ENCODE peak calls at places on chromosomes 13 and 19, in five cellular contexts. One of them, this sample, is unnamed.

GRCh38 chr19:41882568-41883462 is at the start of gene ARHGEF1:
- DNase-seq in astrocyte of the spinal cord: no peak
- DNase-seq in lower leg skin: peak
- DNase-seq in heart right ventricle: peak
- DNase-seq in right atrium auricular region: no peak
- DNase-seq in this sample: peak

GRCh38 chr19:48997972-48998371 is 4.3 kb downstream of the RUVBL2 start:
- DNase-seq in astrocyte of the spinal cord: peak
- DNase-seq in lower leg skin: no peak
- DNase-seq in heart right ventricle: no peak
- DNase-seq in right atrium auricular region: no peak
- DNase-seq in this sample: peak

GRCh38 chr13:109922518-109922917 is 136.1 kb upstream of the IRS2 start:
- DNase-seq in astrocyte of the spinal cord: no peak
- DNase-seq in lower leg skin: no peak
- DNase-seq in heart right ventricle: no peak
- DNase-seq in right atrium auricular region: no peak
- DNase-seq in this sample: peak

GRCh38 chr13:97191615-97192014 is 30.5 kb upstream of the MBNL2 start:
- DNase-seq in astrocyte of the spinal cord: no peak
- DNase-seq in lower leg skin: no peak
- DNase-seq in heart right ventricle: no peak
- DNase-seq in right atrium auricular region: no peak
- DNase-seq in this sample: no peak

GRCh38 chr13:99693812-99694211 is 192.5 kb downstream of the TM9SF2 start:
- DNase-seq in astrocyte of the spinal cord: no peak
- DNase-seq in lower leg skin: no peak
- DNase-seq in heart right ventricle: no peak
- DNase-seq in right atrium auricular region: no peak
- DNase-seq in this sample: no peak

GRCh38 chr13:51495300-51495699 is 42.5 kb upstream of the INTS6 start:
- DNase-seq in astrocyte of the spinal cord: no peak
- DNase-seq in lower leg skin: no peak
- DNase-seq in heart right ventricle: no peak
- DNase-seq in right atrium auricular region: no peak
- DNase-seq in this sample: no peak

GRCh38 chr13:45220403-45220802 is 19.6 kb upstream of the KCTD4 start:
- DNase-seq in astrocyte of the spinal cord: no peak
- DNase-seq in lower leg skin: no peak
- DNase-seq in heart right ventricle: no peak
- DNase-seq in right atrium auricular region: no peak
- DNase-seq in this sample: no peak

GRCh38 chr19:16814526-16815100 is 14.6 kb upstream of the SIN3B start:
- DNase-seq in astrocyte of the spinal cord: peak
- DNase-seq in lower leg skin: no peak
- DNase-seq in heart right ventricle: no peak
- DNase-seq in right atrium auricular region: no peak
- DNase-seq in this sample: peak

GRCh38 chr13:94966380-94966779 is 254.0 kb upstream of the SOX21 start:
- DNase-seq in astrocyte of the spinal cord: no peak
- DNase-seq in lower leg skin: no peak
- DNase-seq in heart right ventricle: no peak
- DNase-seq in right atrium auricular region: no peak
- DNase-seq in this sample: no peak

GRCh38 chr19:10625003-10625761 is at the start of gene SLC44A2:
- DNase-seq in astrocyte of the spinal cord: peak
- DNase-seq in lower leg skin: peak
- DNase-seq in heart right ventricle: peak
- DNase-seq in right atrium auricular region: no peak
- DNase-seq in this sample: peak

GRCh38 chr13:48727252-48728011 is 73.7 kb downstream of the CYSLTR2 start:
- DNase-seq in astrocyte of the spinal cord: peak
- DNase-seq in lower leg skin: no peak
- DNase-seq in heart right ventricle: peak
- DNase-seq in right atrium auricular region: no peak
- DNase-seq in this sample: peak

GRCh38 chr19:56120371-56121179 is 520 bp downstream of the ZNF787 start:
- DNase-seq in astrocyte of the spinal cord: peak
- DNase-seq in lower leg skin: peak
- DNase-seq in heart right ventricle: peak
- DNase-seq in right atrium auricular region: peak
- DNase-seq in this sample: peak

GRCh38 chr19:13031917-13032623 is 36.8 kb downstream of the NFIX start:
- DNase-seq in astrocyte of the spinal cord: peak
- DNase-seq in lower leg skin: no peak
- DNase-seq in heart right ventricle: no peak
- DNase-seq in right atrium auricular region: no peak
- DNase-seq in this sample: peak

GRCh38 chr19:18417250-18418033 is 1.8 kb upstream of the SSBP4 start:
- DNase-seq in astrocyte of the spinal cord: peak
- DNase-seq in lower leg skin: peak
- DNase-seq in heart right ventricle: peak
- DNase-seq in right atrium auricular region: peak
- DNase-seq in this sample: peak

GRCh38 chr19:43534811-43535761 is 2.1 kb downstream of the ZNF575 start:
- DNase-seq in astrocyte of the spinal cord: peak
- DNase-seq in lower leg skin: peak
- DNase-seq in heart right ventricle: peak
- DNase-seq in right atrium auricular region: peak
- DNase-seq in this sample: peak

GRCh38 chr13:106555631-106556328 is 12.2 kb downstream of the ARGLU1 start:
- DNase-seq in astrocyte of the spinal cord: peak
- DNase-seq in lower leg skin: no peak
- DNase-seq in heart right ventricle: no peak
- DNase-seq in right atrium auricular region: no peak
- DNase-seq in this sample: peak

GRCh38 chr19:17610384-17610783 is 54.9 kb downstream of the COLGALT1 start:
- DNase-seq in astrocyte of the spinal cord: no peak
- DNase-seq in lower leg skin: no peak
- DNase-seq in heart right ventricle: no peak
- DNase-seq in right atrium auricular region: no peak
- DNase-seq in this sample: peak

GRCh38 chr19:42421591-42422031 is 5.6 kb downstream of the LIPE start:
- DNase-seq in astrocyte of the spinal cord: no peak
- DNase-seq in lower leg skin: no peak
- DNase-seq in heart right ventricle: peak
- DNase-seq in right atrium auricular region: no peak
- DNase-seq in this sample: peak

GRCh38 chr19:42207767-42208259 is 9.7 kb downstream of the DEDD2 start:
- DNase-seq in astrocyte of the spinal cord: peak
- DNase-seq in lower leg skin: no peak
- DNase-seq in heart right ventricle: no peak
- DNase-seq in right atrium auricular region: no peak
- DNase-seq in this sample: peak

GRCh38 chr19:53596056-53596455 is 35.7 kb upstream of the DPRX start:
- DNase-seq in astrocyte of the spinal cord: no peak
- DNase-seq in lower leg skin: no peak
- DNase-seq in heart right ventricle: no peak
- DNase-seq in right atrium auricular region: no peak
- DNase-seq in this sample: no peak

GRCh38 chr13:99078014-99078771 is 100.3 kb upstream of the DOCK9 start:
- DNase-seq in astrocyte of the spinal cord: no peak
- DNase-seq in lower leg skin: no peak
- DNase-seq in heart right ventricle: no peak
- DNase-seq in right atrium auricular region: no peak
- DNase-seq in this sample: no peak

GRCh38 chr13:51107996-51108395 is 3.1 kb downstream of the C13orf42 start:
- DNase-seq in astrocyte of the spinal cord: no peak
- DNase-seq in lower leg skin: no peak
- DNase-seq in heart right ventricle: no peak
- DNase-seq in right atrium auricular region: no peak
- DNase-seq in this sample: no peak

GRCh38 chr19:5182811-5183210 is 157.8 kb downstream of the PTPRS start:
- DNase-seq in astrocyte of the spinal cord: no peak
- DNase-seq in lower leg skin: no peak
- DNase-seq in heart right ventricle: no peak
- DNase-seq in right atrium auricular region: no peak
- DNase-seq in this sample: no peak

GRCh38 chr13:102136735-102137296 is 265.0 kb downstream of the FGF14 start:
- DNase-seq in astrocyte of the spinal cord: no peak
- DNase-seq in lower leg skin: no peak
- DNase-seq in heart right ventricle: no peak
- DNase-seq in right atrium auricular region: no peak
- DNase-seq in this sample: no peak

GRCh38 chr19:10316229-10317044 is 622 bp upstream of the FDX2 start:
- DNase-seq in astrocyte of the spinal cord: no peak
- DNase-seq in lower leg skin: no peak
- DNase-seq in heart right ventricle: no peak
- DNase-seq in right atrium auricular region: no peak
- DNase-seq in this sample: no peak

GRCh38 chr19:41951686-41952172 is 7.4 kb downstream of the RABAC1 start:
- DNase-seq in astrocyte of the spinal cord: peak
- DNase-seq in lower leg skin: peak
- DNase-seq in heart right ventricle: peak
- DNase-seq in right atrium auricular region: peak
- DNase-seq in this sample: peak

GRCh38 chr13:25267715-25268114 is 19.6 kb downstream of the MTMR6 start:
- DNase-seq in astrocyte of the spinal cord: no peak
- DNase-seq in lower leg skin: no peak
- DNase-seq in heart right ventricle: no peak
- DNase-seq in right atrium auricular region: no peak
- DNase-seq in this sample: peak

GRCh38 chr19:2495130-2495641 is 19.3 kb downstream of the GADD45B start:
- DNase-seq in astrocyte of the spinal cord: peak
- DNase-seq in lower leg skin: peak
- DNase-seq in heart right ventricle: peak
- DNase-seq in right atrium auricular region: peak
- DNase-seq in this sample: peak

GRCh38 chr19:29006057-29006735 is 206.8 kb downstream of the UQCRFS1 start:
- DNase-seq in astrocyte of the spinal cord: no peak
- DNase-seq in lower leg skin: no peak
- DNase-seq in heart right ventricle: no peak
- DNase-seq in right atrium auricular region: no peak
- DNase-seq in this sample: peak

DNA sequence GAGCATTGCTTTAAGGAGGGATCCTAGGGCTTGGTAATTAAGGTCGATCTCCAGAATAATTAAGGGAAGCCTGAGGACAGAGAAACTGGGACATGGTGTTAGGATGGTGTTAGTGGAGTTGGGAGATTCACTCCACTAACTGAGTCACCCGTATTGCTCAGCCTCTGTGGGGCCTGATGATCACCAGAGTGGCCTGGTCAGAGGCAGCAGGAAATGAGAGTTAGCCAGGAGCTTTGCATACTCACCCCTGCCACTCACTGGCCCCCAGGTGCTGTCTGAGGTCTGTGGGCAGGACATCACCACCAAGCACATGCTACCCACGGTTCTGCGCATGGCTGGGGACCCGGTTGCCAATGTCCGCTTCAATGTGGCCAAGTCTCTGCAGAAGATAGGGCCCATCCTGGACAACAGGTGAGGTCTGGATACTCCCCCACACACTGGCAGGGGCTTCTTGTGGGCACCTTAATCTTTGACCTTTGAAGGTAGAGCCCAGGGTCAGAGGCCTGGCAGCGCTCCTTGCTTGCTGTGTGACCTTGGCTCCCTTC is 32.1 kb downstream of the PPP2R1A start:
- DNase-seq in astrocyte of the spinal cord: no peak
- DNase-seq in lower leg skin: peak
- DNase-seq in heart right ventricle: no peak
- DNase-seq in right atrium auricular region: no peak
- DNase-seq in this sample: peak
- H3K4me3 ChIP-seq in astrocyte of the spinal cord: no peak
- H3K4me3 ChIP-seq in lower leg skin: no peak
- H3K4me3 ChIP-seq in heart right ventricle: no peak
- H3K4me3 ChIP-seq in right atrium auricular region: no peak
- H3K4me3 ChIP-seq in this sample: no peak

GRCh38 chr13:33015275-33015674 is 948 bp upstream of the KL start:
- DNase-seq in astrocyte of the spinal cord: no peak
- DNase-seq in lower leg skin: no peak
- DNase-seq in heart right ventricle: peak
- DNase-seq in right atrium auricular region: no peak
- DNase-seq in this sample: no peak

GRCh38 chr13:33018886-33019285 is 2.7 kb downstream of the KL start:
- DNase-seq in astrocyte of the spinal cord: no peak
- DNase-seq in lower leg skin: no peak
- DNase-seq in heart right ventricle: no peak
- DNase-seq in right atrium auricular region: no peak
- DNase-seq in this sample: no peak

GRCh38 chr13:33015791-33016323 is 366 bp upstream of the KL start:
- DNase-seq in astrocyte of the spinal cord: no peak
- DNase-seq in lower leg skin: peak
- DNase-seq in heart right ventricle: peak
- DNase-seq in right atrium auricular region: no peak
- DNase-seq in this sample: no peak

GRCh38 chr13:33016414-33017409 is at the start of gene KL:
- DNase-seq in astrocyte of the spinal cord: no peak
- DNase-seq in lower leg skin: peak
- DNase-seq in heart right ventricle: peak
- DNase-seq in right atrium auricular region: no peak
- DNase-seq in this sample: no peak

GRCh38 chr13:33017410-33017929 is 1.2 kb downstream of the KL start:
- DNase-seq in astrocyte of the spinal cord: peak
- DNase-seq in lower leg skin: peak
- DNase-seq in heart right ventricle: peak
- DNase-seq in right atrium auricular region: peak
- DNase-seq in this sample: peak
- TF ChIP-seq CTCF in astrocyte of the spinal cord: peak
- TF ChIP-seq CTCF in lower leg skin: no peak
- TF ChIP-seq CTCF in heart right ventricle: peak
- TF ChIP-seq CTCF in right atrium auricular region: peak
- TF ChIP-seq CTCF in this sample: peak

DNA sequence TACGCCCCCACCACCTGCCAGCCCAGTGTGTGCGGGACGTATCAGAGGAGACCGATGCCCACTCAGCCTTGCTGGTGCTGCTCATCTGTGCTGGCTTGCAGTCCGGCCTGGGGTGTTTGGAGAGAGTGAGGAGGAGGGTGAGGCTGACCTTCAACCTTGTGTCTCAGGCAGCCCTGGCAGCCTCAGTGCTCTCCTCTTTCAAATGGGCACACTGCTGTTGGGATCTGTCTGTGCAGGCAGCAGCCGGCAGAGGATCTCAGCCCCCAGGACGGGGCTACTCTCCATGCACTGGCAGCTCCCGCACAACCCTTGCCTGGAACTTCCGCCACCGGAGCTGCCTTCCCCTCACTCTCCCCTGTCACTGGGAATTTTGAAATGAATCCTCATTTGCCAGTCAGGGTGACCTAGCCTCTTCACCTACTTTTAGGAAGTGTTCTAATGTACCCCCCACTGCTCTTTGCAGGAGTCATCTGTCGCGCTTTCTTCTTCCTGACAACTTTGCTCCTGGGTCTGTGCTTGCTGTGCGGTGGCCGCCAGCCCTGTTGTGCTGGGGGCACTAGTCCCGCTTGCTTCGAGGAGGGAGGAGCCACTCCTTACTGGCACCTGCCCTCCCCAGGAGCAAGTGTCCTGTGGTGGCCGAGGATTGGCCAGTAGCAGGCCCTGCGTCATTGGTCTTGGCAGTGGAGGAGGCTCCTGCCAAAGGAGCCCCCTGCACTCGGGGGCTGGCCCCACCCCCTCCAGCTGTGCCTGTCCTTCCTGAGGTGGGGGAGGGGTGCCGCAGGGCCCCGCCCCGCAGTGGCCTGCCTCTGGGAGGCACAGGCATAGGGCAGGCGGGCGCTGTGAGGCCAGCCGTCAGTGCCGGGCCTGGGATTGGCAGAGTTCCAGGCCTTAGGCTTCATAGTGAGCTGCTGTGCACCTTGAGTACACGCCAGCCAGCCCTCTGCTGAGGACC is 53.4 kb downstream of the TSSK6 start:
- DNase-seq in astrocyte of the spinal cord: peak
- DNase-seq in lower leg skin: no peak
- DNase-seq in heart right ventricle: peak
- DNase-seq in right atrium auricular region: peak
- DNase-seq in this sample: peak
- H3K4me3 ChIP-seq in astrocyte of the spinal cord: no peak
- H3K4me3 ChIP-seq in lower leg skin: no peak
- H3K4me3 ChIP-seq in heart right ventricle: peak
- H3K4me3 ChIP-seq in right atrium auricular region: peak
- H3K4me3 ChIP-seq in this sample: no peak

GRCh38 chr13:28718538-28719226 is at the start of gene SLC46A3:
- DNase-seq in astrocyte of the spinal cord: peak
- DNase-seq in lower leg skin: peak
- DNase-seq in heart right ventricle: peak
- DNase-seq in right atrium auricular region: peak
- DNase-seq in this sample: peak
- TF ChIP-seq CTCF in astrocyte of the spinal cord: no peak
- TF ChIP-seq CTCF in lower leg skin: no peak
- TF ChIP-seq CTCF in heart right ventricle: peak
- TF ChIP-seq CTCF in right atrium auricular region: peak
- TF ChIP-seq CTCF in this sample: no peak